ENCODE peak calls at places on chromosome 15, in five cellular contexts. H is A549, K is SK-N-SH, R is sigmoid colon, B is ovary. C is an unnamed sample.

GRCh38 chr15:90209591-90209990 is 8.5 kb downstream of the SEMA4B start:
- DNase-seq in R (no peak), B (no peak), K (no peak), H (no peak), C (no peak)

GRCh38 chr15:100525894-100526512 is 2.7 kb downstream of the CERS3 start:
- DNase-seq in B (no peak), R (peak), H (no peak), K (no peak), C (no peak)

GRCh38 chr15:71103102-71103676 is 12.1 kb upstream of the THSD4 start:
- DNase-seq in B (no peak), H (peak), K (no peak), R (peak), C (no peak)

GRCh38 chr15:31591908-31592307 is 265.3 kb downstream of the KLF13 start:
- DNase-seq in K (no peak), B (no peak), R (no peak), H (no peak), C (no peak)

GRCh38 chr15:57422113-57422754 is 45.9 kb downstream of the CGNL1 start:
- DNase-seq in R (no peak), B (no peak), K (no peak), H (no peak), C (no peak)

GRCh38 chr15:90362936-90363212 is 10.8 kb downstream of the ZNF774 start:
- DNase-seq in R (peak), K (no peak), B (peak), H (no peak), C (no peak)

GRCh38 chr15:79570004-79570403 is 137.9 kb downstream of the MINAR1 start:
- DNase-seq in H (no peak), R (no peak), B (no peak), K (no peak), C (no peak)

GRCh38 chr15:74789171-74789627 is 7.3 kb downstream of the CSK start:
- DNase-seq in H (no peak), R (peak), B (no peak), K (no peak), C (peak)

GRCh38 chr15:85646538-85647091 is 148.1 kb downstream of the KLHL25 start:
- DNase-seq in R (no peak), B (no peak), K (peak), H (no peak), C (no peak)

GRCh38 chr15:48358229-48358641 is 27.0 kb downstream of the DUT start:
- DNase-seq in H (peak), B (no peak), R (no peak), K (peak), C (no peak)

GRCh38 chr15:101097111-101097510 is 154.7 kb downstream of the CHSY1 start:
- DNase-seq in B (no peak), R (no peak), H (no peak), K (no peak), C (no peak)

GRCh38 chr15:31089361-31090047 is 12.0 kb downstream of the TRPM1 start:
- DNase-seq in B (no peak), K (no peak), H (no peak), R (no peak), C (no peak)

GRCh38 chr15:99441871-99442267 is 123.9 kb upstream of the MEF2A start:
- DNase-seq in R (peak), K (peak), B (no peak), H (no peak), C (no peak)

GRCh38 chr15:75153084-75153483 is 48.6 kb upstream of the C15orf39 start:
- DNase-seq in B (no peak), H (peak), R (no peak), K (peak), C (no peak)

GRCh38 chr15:77529394-77530159 is 103.1 kb downstream of the LINGO1 start:
- DNase-seq in K (no peak), B (no peak), R (peak), H (no peak), C (no peak)

GRCh38 chr15:24916305-24917009 is 38.3 kb upstream of the SNRPN start:
- DNase-seq in R (no peak), B (no peak), K (no peak), H (no peak), C (no peak)

GRCh38 chr15:31328425-31328998 is 1.9 kb downstream of the KLF13 start:
- DNase-seq in R (no peak), B (no peak), H (peak), K (peak), C (no peak)

GRCh38 chr15:81948751-81949150 is 97.1 kb downstream of the MEX3B start:
- DNase-seq in H (no peak), R (no peak), B (no peak), K (no peak), C (no peak)

GRCh38 chr15:97679289-97679688 is 281.2 kb upstream of the ARRDC4 start:
- DNase-seq in K (no peak), R (no peak), B (no peak), H (no peak), C (no peak)

GRCh38 chr15:49675051-49675450 is 54.2 kb downstream of the DTWD1 start:
- DNase-seq in B (no peak), K (no peak), H (peak), R (no peak), C (no peak)

GRCh38 chr15:43352693-43353382 is 18.0 kb downstream of the ZSCAN29 start:
- DNase-seq in B (no peak), K (no peak), R (no peak), H (no peak), C (no peak)

GRCh38 chr15:55289573-55290360 is at the start of gene RAB27A:
- DNase-seq in K (peak), B (peak), H (peak), R (peak), C (peak)

GRCh38 chr15:71337197-71337845 is 222.1 kb downstream of the THSD4 start:
- DNase-seq in R (no peak), B (no peak), K (no peak), H (no peak), C (no peak)

GRCh38 chr15:28911295-28911979 is 25.7 kb downstream of the APBA2 start:
- DNase-seq in B (no peak), H (no peak), K (peak), R (peak), C (no peak)
- TF ChIP-seq EP300 in B (no peak), H (no peak), K (peak), R (no peak), C (no peak)

DNA sequence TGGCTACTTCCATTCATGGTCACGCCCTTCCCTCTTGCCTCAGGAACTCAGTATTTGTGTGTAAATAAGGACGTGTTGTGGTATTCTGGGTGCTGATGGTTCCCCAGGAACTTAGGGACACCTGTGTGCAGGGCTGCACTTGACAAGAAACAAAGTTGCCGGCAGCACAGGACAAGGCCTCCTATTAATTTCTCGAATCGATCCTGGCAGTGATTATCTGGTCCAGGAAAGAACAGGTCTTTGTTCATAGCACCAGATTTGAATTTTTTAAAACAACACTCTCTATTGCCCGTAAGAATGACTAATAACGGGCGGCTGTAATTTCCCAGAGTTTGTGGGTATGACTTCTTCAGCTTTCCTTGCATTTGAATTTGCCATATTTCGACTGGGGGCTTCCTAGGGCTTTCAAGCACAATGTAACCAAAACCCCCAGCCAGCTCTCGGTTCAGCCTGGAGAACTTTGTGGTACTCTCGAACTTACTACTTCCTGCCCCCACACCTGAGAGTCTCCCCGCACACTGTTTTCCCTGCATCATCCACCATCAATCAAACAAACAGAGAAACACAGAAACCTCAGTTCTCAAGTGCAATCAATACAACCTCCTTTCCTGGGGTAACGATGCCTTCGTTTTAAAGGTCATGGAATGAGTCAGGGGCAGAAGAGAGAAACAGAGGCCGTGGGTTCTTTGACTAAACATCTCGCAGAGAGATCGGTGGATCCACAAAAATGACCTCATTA is 241.7 kb upstream of the ICE2 start:
- DNase-seq in R (no peak), K (no peak), B (no peak), H (no peak), C (no peak)
- TF ChIP-seq EP300 in R (no peak), K (no peak), B (no peak), H (no peak), C (no peak)

DNA sequence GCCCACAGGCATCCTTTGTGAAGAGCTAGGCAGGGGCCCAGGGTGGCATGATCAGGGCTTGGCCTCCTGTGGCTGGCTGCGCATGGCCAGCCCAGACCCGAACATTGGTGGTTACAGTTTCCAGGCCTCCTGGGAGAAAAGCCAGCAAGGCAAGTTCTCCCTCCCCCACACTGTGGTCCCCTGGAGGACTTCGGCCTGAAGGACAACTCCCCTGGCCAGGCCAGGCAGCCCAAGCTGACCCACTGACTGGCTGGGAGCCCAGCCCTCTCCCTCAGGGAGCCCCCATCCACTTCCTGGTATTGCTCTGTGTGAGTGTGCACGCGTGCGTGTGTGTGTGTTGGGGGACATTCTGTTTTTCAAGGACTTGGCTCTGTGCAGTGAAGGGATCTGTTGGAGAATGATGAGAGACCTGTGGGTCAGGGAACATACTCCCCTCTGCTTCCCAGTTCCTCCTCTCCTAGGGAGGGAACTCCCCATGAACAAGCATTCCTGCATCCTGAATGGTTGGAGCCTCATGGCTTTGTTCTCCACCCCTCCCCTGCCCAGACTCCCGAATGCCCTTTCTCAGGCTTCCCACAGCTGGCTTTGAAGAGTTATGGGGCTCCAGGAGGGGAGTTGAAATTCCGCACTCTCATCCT is 29.5 kb downstream of the CORO2B start:
- DNase-seq in R (peak), H (no peak), B (peak), K (no peak), C (peak)
- TF ChIP-seq EP300 in R (no peak), H (no peak), B (peak), K (no peak), C (peak)

GRCh38 chr15:52568569-52569243 is at the start of gene ARPP19:
- DNase-seq in H (peak), K (peak), B (peak), R (peak), C (peak)
- TF ChIP-seq EP300 in H (no peak), K (peak), B (no peak), R (no peak), C (no peak)

DNA sequence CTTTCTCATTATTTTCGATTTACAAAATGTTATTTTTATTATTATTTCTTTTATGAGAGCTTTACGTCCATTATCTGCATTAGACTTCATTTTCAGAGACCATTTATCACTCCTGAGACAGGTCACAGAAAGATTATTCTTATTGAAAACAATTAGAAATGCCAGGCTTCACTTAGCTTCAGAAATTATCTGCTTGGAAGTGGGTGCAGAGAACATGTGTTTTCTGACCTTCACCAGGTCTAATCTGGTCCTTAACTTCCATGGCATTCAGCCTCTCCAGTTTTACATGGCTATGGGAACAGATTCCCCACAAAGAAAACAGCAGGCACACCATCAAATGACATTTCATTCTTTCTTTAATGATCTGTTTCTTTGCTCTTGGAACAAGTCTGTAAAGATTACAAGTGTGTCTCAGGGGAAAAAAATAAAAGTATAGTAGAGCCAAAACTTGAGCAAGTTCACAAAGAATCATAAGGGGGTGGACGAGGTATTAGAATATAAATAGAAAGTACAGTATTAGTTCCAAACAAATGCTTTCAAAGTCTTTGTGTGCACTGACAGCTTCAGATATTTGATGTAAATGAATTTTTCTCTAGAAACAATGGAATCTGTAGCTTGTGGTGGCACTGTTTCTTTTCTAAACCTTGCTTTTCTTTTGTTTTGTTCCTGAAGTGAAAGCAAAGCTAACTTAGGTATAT is 294.2 kb upstream of the MEIS2 start:
- DNase-seq in B (no peak), R (no peak), H (no peak), K (peak), C (no peak)
- TF ChIP-seq EP300 in B (no peak), R (no peak), H (no peak), K (peak), C (no peak)

DNA sequence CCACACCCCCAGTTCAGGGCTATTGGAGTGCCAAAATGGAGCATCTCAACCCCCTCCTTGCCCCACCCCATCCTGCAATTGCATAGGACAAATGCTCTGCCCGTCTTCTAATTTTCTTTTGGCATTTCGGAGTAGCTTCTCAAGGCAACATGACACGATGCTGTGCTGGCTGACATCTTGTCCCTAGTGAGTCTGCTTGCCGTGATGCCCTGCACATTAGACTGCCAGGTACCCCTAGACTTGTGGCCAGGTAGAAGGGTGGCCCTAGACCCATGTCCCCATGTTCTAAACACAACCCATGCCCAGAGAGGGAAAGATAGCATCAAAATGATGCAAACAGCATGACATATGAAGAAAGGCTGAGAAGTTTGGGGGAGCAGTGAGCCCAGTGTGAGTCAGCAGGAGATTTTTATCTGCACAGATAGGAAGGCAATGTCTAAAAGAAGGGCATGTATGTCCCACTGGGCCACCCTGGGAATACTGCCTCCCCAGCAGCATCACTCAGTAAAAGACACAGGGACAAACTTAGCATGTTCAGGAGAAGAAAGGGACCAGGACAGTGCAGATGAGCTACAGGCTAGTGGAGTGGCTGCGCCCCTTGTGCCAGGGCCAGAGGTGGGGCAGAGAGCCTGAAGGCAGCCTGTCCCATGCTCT is 36.8 kb downstream of the CA12 start:
- DNase-seq in K (no peak), R (peak), B (no peak), H (no peak), C (no peak)
- TF ChIP-seq EP300 in K (no peak), R (no peak), B (no peak), H (no peak), C (no peak)

GRCh38 chr15:84604804-84605203 is 4.0 kb downstream of the ZSCAN2 start:
- DNase-seq in R (no peak), K (no peak), B (no peak), H (no peak), C (no peak)

GRCh38 chr15:84608707-84609284 is 8.0 kb downstream of the ZSCAN2 start:
- DNase-seq in R (peak), B (no peak), H (no peak), K (no peak), C (no peak)

GRCh38 chr15:84605225-84605882 is 4.5 kb downstream of the ZSCAN2 start:
- DNase-seq in H (no peak), B (no peak), K (no peak), R (no peak), C (no peak)

GRCh38 chr15:84603630-84604379 is 3.0 kb downstream of the ZSCAN2 start:
- DNase-seq in K (no peak), H (no peak), R (no peak), B (no peak), C (peak)

DNA sequence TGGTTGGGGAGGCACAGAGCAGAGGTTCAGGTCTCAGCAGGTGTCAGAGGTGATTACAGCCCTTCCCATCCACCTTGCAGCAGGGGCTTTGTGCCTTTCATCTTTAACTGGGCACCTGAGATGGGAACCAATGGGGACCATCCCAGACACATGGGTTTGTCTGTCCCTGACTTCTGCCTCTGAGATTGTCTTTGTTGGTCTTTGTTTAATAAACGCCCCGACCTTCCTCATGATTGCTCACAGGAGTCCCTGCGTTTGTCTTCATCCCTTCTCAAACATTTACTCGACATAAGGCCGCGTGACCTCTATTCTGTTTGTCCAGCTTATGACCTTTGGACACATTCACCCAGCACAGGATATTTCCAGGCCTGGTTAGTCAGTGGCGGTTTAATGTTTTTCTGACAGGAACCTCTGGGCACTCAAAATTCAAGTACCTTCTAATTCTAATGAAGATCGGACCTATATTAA is 5.9 kb downstream of the ZSCAN2 start:
- DNase-seq in K (no peak), H (peak), R (peak), B (no peak), C (no peak)
- TF ChIP-seq EP300 in K (no peak), H (no peak), R (no peak), B (no peak), C (no peak)

C was measured in upper lobe of left lung.